ENCODE peak calls at places on chromosomes 7 and 10, in seven cellular contexts. One of them, this sample, is unnamed.

GRCh38 chr10:72315054-72315453 is 39.7 kb downstream of the DNAJB12 start:
- DNase-seq in fibroblast of the aortic adventitia: no peak
- DNase-seq in right lobe of liver: no peak
- DNase-seq in fibroblast of lung: no peak
- DNase-seq in nucleus accumbens: no peak
- DNase-seq in Daoy: no peak
- DNase-seq in HCEC 1CT: no peak
- DNase-seq in this sample: peak

GRCh38 chr10:34171957-34172527 is 643.1 kb downstream of the PARD3 start:
- DNase-seq in fibroblast of the aortic adventitia: peak
- DNase-seq in right lobe of liver: no peak
- DNase-seq in fibroblast of lung: peak
- DNase-seq in nucleus accumbens: no peak
- DNase-seq in Daoy: no peak
- DNase-seq in HCEC 1CT: peak
- DNase-seq in this sample: no peak

GRCh38 chr7:129605960-129606644 is 5.4 kb upstream of the NRF1 start:
- DNase-seq in fibroblast of the aortic adventitia: no peak
- DNase-seq in right lobe of liver: no peak
- DNase-seq in fibroblast of lung: no peak
- DNase-seq in nucleus accumbens: no peak
- DNase-seq in Daoy: no peak
- DNase-seq in HCEC 1CT: no peak
- DNase-seq in this sample: no peak

GRCh38 chr7:81665236-81665635 is 104.6 kb downstream of the HGF start:
- DNase-seq in fibroblast of the aortic adventitia: no peak
- DNase-seq in right lobe of liver: no peak
- DNase-seq in fibroblast of lung: no peak
- DNase-seq in nucleus accumbens: no peak
- DNase-seq in Daoy: no peak
- DNase-seq in HCEC 1CT: no peak
- DNase-seq in this sample: no peak

GRCh38 chr7:158129037-158130022 is 458.3 kb downstream of the PTPRN2 start:
- DNase-seq in fibroblast of the aortic adventitia: no peak
- DNase-seq in right lobe of liver: no peak
- DNase-seq in fibroblast of lung: no peak
- DNase-seq in nucleus accumbens: no peak
- DNase-seq in Daoy: no peak
- DNase-seq in HCEC 1CT: no peak
- DNase-seq in this sample: no peak

GRCh38 chr10:102670871-102671434 is 26.7 kb downstream of the TRIM8 start:
- DNase-seq in fibroblast of the aortic adventitia: no peak
- DNase-seq in right lobe of liver: no peak
- DNase-seq in fibroblast of lung: no peak
- DNase-seq in nucleus accumbens: no peak
- DNase-seq in Daoy: no peak
- DNase-seq in HCEC 1CT: no peak
- DNase-seq in this sample: no peak

GRCh38 chr7:41567350-41568114 is 135.4 kb downstream of the INHBA start:
- DNase-seq in fibroblast of the aortic adventitia: peak
- DNase-seq in right lobe of liver: no peak
- DNase-seq in fibroblast of lung: no peak
- DNase-seq in nucleus accumbens: no peak
- DNase-seq in Daoy: peak
- DNase-seq in HCEC 1CT: peak
- DNase-seq in this sample: peak

GRCh38 chr10:96272256-96272985 is 1.1 kb upstream of the BLNK start:
- DNase-seq in fibroblast of the aortic adventitia: no peak
- DNase-seq in right lobe of liver: no peak
- DNase-seq in fibroblast of lung: no peak
- DNase-seq in nucleus accumbens: no peak
- DNase-seq in Daoy: no peak
- DNase-seq in HCEC 1CT: no peak
- DNase-seq in this sample: no peak

GRCh38 chr10:27349987-27350386 is 109.4 kb upstream of the ACBD5 start:
- DNase-seq in fibroblast of the aortic adventitia: no peak
- DNase-seq in right lobe of liver: no peak
- DNase-seq in fibroblast of lung: no peak
- DNase-seq in nucleus accumbens: no peak
- DNase-seq in Daoy: no peak
- DNase-seq in HCEC 1CT: no peak
- DNase-seq in this sample: no peak

GRCh38 chr7:129017264-129017663 is 37.6 kb downstream of the TNPO3 start:
- DNase-seq in fibroblast of the aortic adventitia: no peak
- DNase-seq in right lobe of liver: no peak
- DNase-seq in fibroblast of lung: no peak
- DNase-seq in nucleus accumbens: no peak
- DNase-seq in Daoy: no peak
- DNase-seq in HCEC 1CT: no peak
- DNase-seq in this sample: no peak

GRCh38 chr7:41261081-41261480 is 441.8 kb downstream of the INHBA start:
- DNase-seq in fibroblast of the aortic adventitia: peak
- DNase-seq in right lobe of liver: no peak
- DNase-seq in fibroblast of lung: no peak
- DNase-seq in nucleus accumbens: no peak
- DNase-seq in Daoy: no peak
- DNase-seq in HCEC 1CT: no peak
- DNase-seq in this sample: no peak